ENCODE peak calls at places on chromosomes 11 and 22, in four cellular contexts. B is NCI-H774, H is left colon, Q is Right ventricle myocardium superior. K is an unnamed sample.

GRCh38 chr11:12684354-12684753 is 10.1 kb downstream of the TEAD1 start:
- DNase-seq in B (no peak), H (no peak), Q (no peak), K (no peak)

GRCh38 chr22:22836635-22837034 is 51.0 kb upstream of the IGLL5 start:
- DNase-seq in B (no peak), Q (no peak), H (no peak), K (no peak)

GRCh38 chr11:69218271-69218682 is 62.5 kb downstream of the SMIM38 start:
- DNase-seq in Q (no peak), H (no peak), B (no peak), K (no peak)

GRCh38 chr11:95764267-95764898 is 25.2 kb downstream of the FAM76B start:
- DNase-seq in B (peak), Q (no peak), H (no peak), K (no peak)

GRCh38 chr11:123494195-123495050 is 64.4 kb downstream of the GRAMD1B start:
- DNase-seq in B (no peak), Q (no peak), H (no peak), K (no peak)

GRCh38 chr22:49298834-49299750 is 528.6 kb downstream of the BRD1 start:
- DNase-seq in Q (no peak), B (no peak), H (peak), K (no peak)

GRCh38 chr11:130448416-130449068 is at the start of gene ADAMTS15:
- DNase-seq in H (peak), Q (peak), B (peak), K (peak)

GRCh38 chr11:100851129-100851528 is 164.0 kb downstream of the ARHGAP42 start:
- DNase-seq in H (no peak), B (no peak), Q (no peak), K (no peak)

GRCh38 chr22:41815716-41816115 is 15.2 kb downstream of the CCDC134 start:
- DNase-seq in B (no peak), H (no peak), Q (no peak), K (no peak)